ENCODE peak calls at places on chromosomes 12 and 14, in four cellular contexts. Z, I, B and N are unnamed samples.

GRCh38 chr14:78104655-78105054 is 65.5 kb upstream of the NRXN3 start:
- DNase-seq in Z (no peak), I (no peak), B (no peak), N (no peak)

GRCh38 chr12:129641916-129642315 is 261.9 kb downstream of the TMEM132D start:
- DNase-seq in Z (no peak), I (no peak), B (no peak), N (no peak)

GRCh38 chr14:79809849-79810612 is 401.3 kb downstream of the DIO2 start:
- DNase-seq in Z (peak), I (no peak), B (no peak), N (no peak)

GRCh38 chr14:54533100-54533499 is 23.4 kb downstream of the CGRRF1 start:
- DNase-seq in Z (peak), I (no peak), B (no peak), N (no peak)

GRCh38 chr12:116015525-116015924 is 262.0 kb downstream of the MED13L start:
- DNase-seq in Z (peak), I (peak), B (no peak), N (no peak)

GRCh38 chr12:68497702-68498101 is 113.0 kb upstream of the RAP1B start:
- DNase-seq in Z (peak), I (peak), B (no peak), N (no peak)

GRCh38 chr12:54017027-54017788 is 8.4 kb downstream of the HOXC8 start:
- DNase-seq in Z (no peak), I (no peak), B (peak), N (no peak)

GRCh38 chr12:128672428-128672827 is 151.3 kb downstream of the SLC15A4 start:
- DNase-seq in Z (no peak), I (no peak), B (no peak), N (no peak)

GRCh38 chr12:64679487-64679983 is 69.2 kb downstream of the RASSF3 start:
- DNase-seq in Z (peak), I (no peak), B (peak), N (no peak)

GRCh38 chr14:71725802-71726638 is 206.2 kb upstream of the RGS6 start:
- DNase-seq in Z (no peak), I (peak), B (no peak), N (no peak)

GRCh38 chr12:55715169-55715764 is 579 bp upstream of the BLOC1S1 start:
- DNase-seq in Z (no peak), I (no peak), B (no peak), N (no peak)

GRCh38 chr12:121575952-121576615 is 4.7 kb downstream of the KDM2B start:
- DNase-seq in Z (no peak), I (no peak), B (no peak), N (no peak)

GRCh38 chr12:15603461-15604085 is 185.6 kb downstream of the EPS8 start:
- DNase-seq in Z (no peak), I (no peak), B (no peak), N (no peak)

GRCh38 chr14:90111895-90112534 is 50.2 kb downstream of the KCNK13 start:
- DNase-seq in Z (no peak), I (peak), B (no peak), N (no peak)

GRCh38 chr12:30152705-30153104 is 369.0 kb upstream of the TMTC1 start:
- DNase-seq in Z (no peak), I (no peak), B (no peak), N (no peak)

GRCh38 chr12:40446385-40446784 is 221.6 kb downstream of the LRRK2 start:
- DNase-seq in Z (peak), I (no peak), B (no peak), N (no peak)

GRCh38 chr14:72714094-72714493 is 179.8 kb downstream of the DPF3 start:
- DNase-seq in Z (peak), I (no peak), B (no peak), N (no peak)

GRCh38 chr12:24919346-24920001 is 29.4 kb downstream of the BCAT1 start:
- DNase-seq in Z (peak), I (no peak), B (no peak), N (no peak)

GRCh38 chr12:77442633-77443032 is 377.3 kb upstream of the E2F7 start:
- DNase-seq in Z (no peak), I (no peak), B (no peak), N (no peak)

GRCh38 chr14:32933623-32933942 is 5.1 kb upstream of the NPAS3 start:
- DNase-seq in Z (no peak), I (peak), B (no peak), N (no peak)
- TF ChIP-seq CTCF in Z (no peak), I (peak), B (no peak), N (no peak)

DNA sequence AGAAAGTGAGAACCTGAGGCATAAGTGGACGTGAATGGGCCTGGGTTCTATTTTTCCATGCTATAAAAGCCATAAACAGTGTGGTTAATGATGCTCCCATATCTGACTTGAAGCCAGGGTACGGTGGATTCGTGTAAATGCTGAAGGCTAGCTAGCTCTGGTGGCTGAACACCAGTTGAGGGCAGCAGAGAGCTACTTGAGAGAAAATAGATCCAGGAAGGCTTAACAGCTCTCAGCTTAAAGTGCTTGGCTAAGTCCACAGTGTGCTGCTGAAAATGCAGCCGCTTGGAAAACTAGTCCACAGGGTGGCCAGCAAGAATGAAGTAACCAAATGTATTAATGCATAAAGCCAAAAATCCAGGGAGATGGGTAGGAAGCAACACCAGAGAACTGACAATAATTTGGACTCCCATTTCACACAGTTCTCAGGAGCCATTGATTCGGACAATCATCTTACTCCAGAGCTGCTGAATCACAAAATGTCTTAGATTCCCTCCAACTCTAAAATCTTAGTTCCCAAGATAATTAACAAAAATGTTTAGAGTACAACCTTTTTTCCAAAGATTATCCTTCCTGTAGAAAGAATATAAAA is 15.0 kb upstream of the FOXG1 start:
- DNase-seq in Z (peak), I (peak), B (no peak), N (peak)
- TF ChIP-seq CTCF in Z (peak), I (peak), B (no peak), N (peak)

DNA sequence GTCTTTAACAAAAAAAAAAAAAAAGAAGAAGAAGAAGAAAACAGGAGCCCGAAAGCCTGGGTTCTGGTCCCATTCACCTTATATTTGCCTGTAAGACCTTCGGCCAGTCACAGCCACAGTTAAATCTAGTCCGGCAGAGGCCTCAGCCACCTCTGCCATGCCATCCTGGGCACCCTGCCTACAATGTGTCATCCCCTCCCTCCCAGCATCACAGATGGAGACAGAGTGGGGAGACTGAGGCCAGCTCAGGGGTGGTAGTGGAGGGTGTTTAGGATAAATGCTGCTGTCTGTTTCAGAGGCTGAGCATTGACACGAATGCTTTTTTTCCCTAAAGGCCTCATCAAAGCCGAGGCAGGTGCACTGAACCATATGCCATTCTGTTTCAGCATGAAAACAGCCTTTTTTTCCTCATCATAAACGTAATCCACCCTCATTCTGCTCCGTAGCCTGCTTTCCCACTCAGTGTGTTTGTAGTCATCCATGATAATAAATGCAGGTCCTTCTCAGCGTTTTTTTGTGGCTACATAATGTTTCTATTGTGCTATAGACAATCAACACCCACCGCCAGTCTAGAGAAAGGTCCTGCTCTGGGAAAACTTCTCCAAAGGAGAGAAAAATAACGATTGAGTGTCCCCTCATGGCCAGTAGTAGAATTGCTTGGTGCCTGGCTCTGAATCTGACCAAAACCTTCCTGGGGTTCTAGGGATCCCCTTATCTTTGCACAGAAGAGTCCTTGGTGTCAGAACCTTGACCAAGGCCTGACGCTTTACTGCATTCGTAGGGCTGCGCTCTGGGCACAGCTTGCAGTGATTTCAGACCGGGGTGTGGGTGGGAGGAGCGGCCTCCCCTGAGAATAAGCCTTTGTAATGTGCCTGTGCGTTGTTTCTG is 41.1 kb upstream of the TSPAN9 start:
- DNase-seq in Z (no peak), I (peak), B (no peak), N (no peak)
- TF ChIP-seq CTCF in Z (peak), I (peak), B (no peak), N (peak)

GRCh38 chr12:107317751-107318553 is 224.6 kb upstream of the CRY1 start:
- DNase-seq in Z (peak), I (no peak), B (peak), N (peak)
- TF ChIP-seq CTCF in Z (no peak), I (no peak), B (no peak), N (peak)